ENCODE peak calls at places on chromosomes 6 and 20, in four cellular contexts. One of them, this sample, is unnamed.
A peak's percentile ranks its signal among the peaks of the same experiment; 100 is the strongest.

GRCh38 chr6:109007521-109007920 is 87.1 kb downstream of the SESN1 start:
- DNase-seq in left lung: no peak
- DNase-seq in adrenal gland: no peak
- DNase-seq in nucleus accumbens: no peak
- DNase-seq in this sample: no peak

GRCh38 chr6:87661016-87661415 is 41.0 kb downstream of the AKIRIN2 start:
- DNase-seq in nucleus accumbens: no peak
- DNase-seq in adrenal gland: no peak
- DNase-seq in left lung: no peak
- DNase-seq in this sample: no peak

GRCh38 chr20:58705525-58705924 is 12.9 kb downstream of the NPEPL1 start:
- DNase-seq in left lung: peak; percentile 19
- DNase-seq in adrenal gland: no peak
- DNase-seq in nucleus accumbens: no peak
- DNase-seq in this sample: peak; percentile 15

GRCh38 chr6:119637768-119638167 is 288.2 kb upstream of the MAN1A1 start:
- DNase-seq in nucleus accumbens: no peak
- DNase-seq in adrenal gland: no peak
- DNase-seq in left lung: no peak
- DNase-seq in this sample: no peak

GRCh38 chr20:611843-612185 is 1.7 kb upstream of the TCF15 start:
- DNase-seq in left lung: no peak
- DNase-seq in nucleus accumbens: no peak
- DNase-seq in adrenal gland: no peak
- DNase-seq in this sample: no peak

GRCh38 chr6:35495258-35496035 is 1.4 kb downstream of the TEAD3 start:
- DNase-seq in adrenal gland: no peak
- DNase-seq in left lung: no peak
- DNase-seq in nucleus accumbens: no peak
- DNase-seq in this sample: no peak

GRCh38 chr6:143708889-143709288 is 31.1 kb downstream of the PHACTR2 start:
- DNase-seq in left lung: no peak
- DNase-seq in adrenal gland: no peak
- DNase-seq in nucleus accumbens: no peak
- DNase-seq in this sample: no peak

GRCh38 chr20:62362991-62363919 is 3.9 kb downstream of the LAMA5 start:
- DNase-seq in left lung: peak; percentile 32
- DNase-seq in nucleus accumbens: no peak
- DNase-seq in adrenal gland: peak; percentile 18
- DNase-seq in this sample: no peak

GRCh38 chr6:150592377-150592995 is 7.2 kb upstream of the PLEKHG1 start:
- DNase-seq in left lung: no peak
- DNase-seq in adrenal gland: no peak
- DNase-seq in nucleus accumbens: no peak
- DNase-seq in this sample: no peak